ENCODE peak calls at places on chromosomes 1 and 21, in six cellular contexts. K is GM23338, R is HCT116, O is endothelial cell of umbilical vein, B is H1, M is HepG2. Q is an unnamed sample.

GRCh38 chr1:207221934-207222351 is 99.5 kb upstream of the CD55 start:
- DNase-seq in K (no peak), R (no peak), O (no peak), B (no peak), M (no peak), Q (no peak)

GRCh38 chr1:151905070-151905442 is 4.3 kb downstream of the THEM4 start:
- DNase-seq in K (no peak), R (no peak), O (peak), B (no peak), M (no peak), Q (no peak)

GRCh38 chr1:35708179-35708891 is 10.3 kb downstream of the C1orf216 start:
- DNase-seq in K (peak), R (no peak), O (no peak), B (peak), M (no peak), Q (no peak)

GRCh38 chr1:45682942-45683341 is 3.4 kb downstream of the GPBP1L1 start:
- DNase-seq in K (no peak), R (no peak), O (no peak), B (no peak), M (no peak), Q (no peak)

GRCh38 chr1:227215863-227216510 is 102.3 kb downstream of the CDC42BPA start:
- DNase-seq in K (no peak), R (no peak), O (no peak), B (no peak), M (no peak), Q (no peak)

GRCh38 chr21:25453524-25453923 is 153.8 kb downstream of the MRPL39 start:
- DNase-seq in K (no peak), R (no peak), O (no peak), B (no peak), M (no peak), Q (no peak)

GRCh38 chr1:98490099-98490498 is 171.4 kb upstream of the SNX7 start:
- DNase-seq in K (no peak), R (no peak), O (no peak), B (no peak), M (no peak), Q (no peak)

GRCh38 chr1:17665950-17666720 is 89.0 kb upstream of the ACTL8 start:
- DNase-seq in K (peak), R (no peak), O (no peak), B (no peak), M (no peak), Q (no peak)

GRCh38 chr1:29747136-29747670 is 510.9 kb downstream of the PTPRU start:
- DNase-seq in K (no peak), R (no peak), O (no peak), B (no peak), M (no peak), Q (no peak)

GRCh38 chr1:41622859-41623732 is 138.6 kb upstream of the EDN2 start:
- DNase-seq in K (no peak), R (no peak), O (no peak), B (peak), M (no peak), Q (no peak)

GRCh38 chr1:52264530-52265115 is 101.4 kb downstream of the CC2D1B start:
- DNase-seq in K (no peak), R (no peak), O (no peak), B (no peak), M (no peak), Q (no peak)

GRCh38 chr1:200808846-200809245 is 63.9 kb upstream of the GPR25 start:
- DNase-seq in K (no peak), R (no peak), O (no peak), B (no peak), M (no peak), Q (no peak)

GRCh38 chr1:12112711-12113161 is 49.6 kb downstream of the TNFRSF8 start:
- DNase-seq in K (no peak), R (no peak), O (no peak), B (no peak), M (no peak), Q (no peak)

GRCh38 chr1:91884459-91885290 is 1.3 kb downstream of the TGFBR3 start:
- DNase-seq in K (peak), R (no peak), O (peak), B (peak), M (peak), Q (no peak)

GRCh38 chr1:214352838-214353237 is 71.9 kb downstream of the SMYD2 start:
- DNase-seq in K (no peak), R (no peak), O (no peak), B (no peak), M (no peak), Q (no peak)

GRCh38 chr21:37593015-37593414 is 226.4 kb downstream of the DYRK1A start:
- DNase-seq in K (peak), R (no peak), O (peak), B (peak), M (no peak), Q (no peak)

GRCh38 chr1:18907021-18907913 is 4.9 kb upstream of the ALDH4A1 start:
- DNase-seq in K (peak), R (peak), O (peak), B (peak), M (peak), Q (peak)

GRCh38 chr21:26138615-26139257 is 31.8 kb downstream of the APP start:
- DNase-seq in K (no peak), R (no peak), O (no peak), B (no peak), M (no peak), Q (no peak)

GRCh38 chr1:143610196-143610595 is 361.6 kb downstream of the FAM72C start:
- DNase-seq in K (no peak), R (no peak), O (no peak), B (no peak), M (no peak), Q (no peak)

GRCh38 chr21:44969066-44969649 is 29.3 kb downstream of the SLX9 start:
- DNase-seq in K (no peak), R (no peak), O (no peak), B (no peak), M (no peak), Q (no peak)

GRCh38 chr1:219189021-219189824 is 15.5 kb downstream of the LYPLAL1 start:
- DNase-seq in K (no peak), R (no peak), O (peak), B (no peak), M (no peak), Q (no peak)

DNA sequence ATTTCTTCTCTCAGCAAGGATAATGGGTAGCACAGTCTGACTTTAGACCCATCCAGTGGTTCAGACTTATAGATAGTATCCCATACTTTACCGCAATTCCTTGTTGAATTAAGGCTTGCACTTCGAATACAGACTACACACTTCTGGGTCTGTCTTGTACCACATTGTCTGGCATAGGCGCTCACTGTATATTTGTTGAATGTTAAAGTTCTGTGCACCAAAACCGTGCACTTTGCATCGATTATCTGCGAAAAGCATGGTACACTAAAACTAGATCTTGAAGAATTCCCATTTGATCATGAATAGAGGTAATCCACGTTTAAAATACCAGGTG is 556 bp upstream of the RYR2 start:
- DNase-seq in K (no peak), R (no peak), O (no peak), B (no peak), M (no peak), Q (no peak)
- TF ChIP-seq EZH2 in K (no peak), R (no peak), O (no peak), B (no peak), M (no peak), Q (no peak)

GRCh38 chr1:24414884-24415333 is 693 bp upstream of the NIPAL3 start:
- DNase-seq in K (no peak), R (no peak), O (no peak), B (no peak), M (peak), Q (no peak)

GRCh38 chr1:24415910-24416665 is 486 bp downstream of the NIPAL3 start:
- DNase-seq in K (peak), R (no peak), O (no peak), B (no peak), M (no peak), Q (no peak)

GRCh38 chr1:24413350-24414163 is at the start of gene STPG1:
- DNase-seq in K (peak), R (peak), O (peak), B (peak), M (peak), Q (no peak)

GRCh38 chr1:24416666-24417391 is 1.2 kb downstream of the NIPAL3 start:
- DNase-seq in K (peak), R (no peak), O (no peak), B (no peak), M (peak), Q (no peak)

DNA sequence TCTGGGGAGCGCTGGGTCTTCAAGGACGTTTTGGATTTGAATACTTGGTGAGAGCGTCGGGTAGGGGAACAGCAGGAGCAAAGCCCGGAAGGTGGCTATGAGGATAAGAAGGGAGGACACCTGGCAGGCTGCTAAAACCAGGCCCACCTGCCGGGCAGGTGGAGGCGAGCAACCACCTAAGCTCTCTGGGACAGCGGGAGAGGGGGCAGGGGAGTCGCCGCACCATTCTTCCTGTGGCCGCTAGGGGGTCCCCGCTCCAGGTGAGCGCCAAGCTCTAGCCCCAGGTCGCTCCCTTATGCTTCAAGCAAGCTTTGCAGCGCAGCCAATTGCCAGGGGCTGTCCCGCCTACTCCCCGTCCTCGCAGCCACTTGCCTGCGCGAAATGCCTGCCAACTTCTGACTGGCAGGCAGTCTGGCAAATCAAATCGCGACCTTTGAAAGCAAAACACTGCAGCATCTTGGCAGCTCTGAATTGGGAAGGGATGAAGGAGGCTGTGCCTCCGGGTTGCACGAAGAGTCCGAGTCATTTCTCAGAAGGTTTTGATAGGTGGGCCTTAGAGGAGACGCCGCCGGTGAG is at the start of gene NIPAL3:
- DNase-seq in K (peak), R (peak), O (peak), B (peak), M (peak), Q (peak)
- TF ChIP-seq POLR2AphosphoS5 in K (peak), R (peak), O (no peak), B (no peak), M (no peak), Q (no peak)

GRCh38 chr1:90835172-90835660 is 118.1 kb upstream of the BARHL2 start:
- DNase-seq in K (peak), R (no peak), O (no peak), B (peak), M (no peak), Q (no peak)
- TF ChIP-seq EZH2 in K (peak), R (no peak), O (no peak), B (peak), M (no peak), Q (no peak)

DNA sequence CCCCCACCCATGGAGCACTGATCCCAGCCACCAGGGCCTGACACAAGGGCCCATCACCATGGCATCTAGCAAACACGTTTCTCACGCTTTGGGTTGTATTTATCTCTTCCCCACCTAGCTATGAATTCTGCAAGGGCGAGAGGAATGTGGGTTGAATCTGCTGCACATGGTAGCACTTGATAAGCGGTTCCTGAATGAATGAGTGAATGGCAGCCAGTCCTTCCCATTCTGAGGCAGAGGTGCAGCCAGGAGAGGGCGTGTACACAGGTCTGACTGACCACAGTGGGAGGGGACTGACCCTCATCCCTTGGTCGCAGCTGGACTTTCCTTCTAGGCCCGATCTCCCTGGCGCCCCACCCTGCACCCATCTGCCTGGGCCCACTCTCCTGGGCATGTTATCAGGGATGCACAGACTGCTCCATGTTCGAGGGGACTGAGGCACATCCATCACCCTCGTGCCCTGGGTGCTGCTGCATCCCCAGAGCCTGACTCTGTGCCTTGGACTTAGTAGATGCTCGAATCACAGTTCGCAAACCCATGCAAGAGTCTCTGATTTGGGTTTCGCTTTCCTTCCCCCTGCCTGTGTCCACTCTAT is 1.0 kb downstream of the RD3 start:
- DNase-seq in K (no peak), R (no peak), O (no peak), B (no peak), M (no peak), Q (no peak)
- TF ChIP-seq POLR2AphosphoS5 in K (no peak), R (no peak), O (no peak), B (no peak), M (no peak), Q (no peak)

GRCh38 chr1:156640842-156641706 is 843 bp upstream of the BCAN start:
- DNase-seq in K (no peak), R (no peak), O (no peak), B (no peak), M (no peak), Q (no peak)
- TF ChIP-seq EZH2 in K (peak), R (no peak), O (no peak), B (no peak), M (no peak), Q (no peak)

DNA sequence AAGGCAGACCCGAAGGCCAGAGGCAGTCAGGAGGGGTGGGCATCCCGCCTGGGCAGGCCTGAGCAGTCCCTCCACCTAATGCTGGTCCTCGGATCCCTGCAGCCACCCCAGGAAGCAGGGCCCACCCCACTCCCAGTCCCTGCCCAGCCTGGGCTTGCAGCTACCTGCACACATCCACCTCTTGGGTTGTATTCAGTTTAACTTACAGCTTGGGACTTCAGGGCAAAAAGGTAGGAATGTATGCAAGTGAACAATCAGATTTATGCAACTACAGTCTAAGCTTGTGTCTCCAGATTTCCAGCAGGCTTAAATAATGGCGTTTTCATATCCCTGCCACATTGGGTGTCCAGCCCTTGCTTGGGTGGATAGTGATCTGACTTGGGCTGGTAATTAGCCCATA is 17.4 kb downstream of the LDLRAP1 start:
- DNase-seq in K (no peak), R (no peak), O (no peak), B (no peak), M (no peak), Q (no peak)
- TF ChIP-seq POLR2AphosphoS5 in K (no peak), R (no peak), O (no peak), B (no peak), M (no peak), Q (no peak)